ENCODE peak calls at places on chromosomes 5 and 9, in six cellular contexts. S is IMR-90, N is trophoblast cell, W is H1, T is mesendoderm, D is neuronal stem cell. F is an unnamed sample.

GRCh38 chr5:83001788-83002381 is 75.3 kb downstream of the TMEM167A start:
- DNase-seq in S (no peak), N (no peak), W (no peak), T (no peak), D (no peak), F (no peak)

GRCh38 chr5:172816887-172817418 is 17.1 kb upstream of the ERGIC1 start:
- DNase-seq in S (peak; percentile 93), N (no peak), W (no peak), T (no peak), D (no peak), F (peak; percentile 83)

GRCh38 chr9:101397746-101398334 is 578 bp downstream of the MRPL50 start:
- DNase-seq in S (no peak), N (no peak), W (no peak), T (peak; percentile 61), D (no peak), F (no peak)

GRCh38 chr5:15798006-15798405 is 298.0 kb downstream of the FBXL7 start:
- DNase-seq in S (no peak), N (no peak), W (no peak), T (no peak), D (no peak), F (no peak)

GRCh38 chr9:32404402-32404801 is 20.0 kb downstream of the ACO1 start:
- DNase-seq in S (no peak), N (no peak), W (no peak), T (no peak), D (no peak), F (no peak)

GRCh38 chr5:88058625-88059024 is 210.0 kb downstream of the TMEM161B start:
- DNase-seq in S (no peak), N (no peak), W (no peak), T (no peak), D (no peak), F (no peak)

GRCh38 chr9:68584110-68585033 is 43.7 kb upstream of the TMEM252 start:
- DNase-seq in S (peak; percentile 84), N (peak; percentile 86), W (peak; percentile 69), T (peak; percentile 89), D (peak; percentile 90), F (peak; percentile 82)

GRCh38 chr9:9778293-9778692 is 834.5 kb downstream of the PTPRD start:
- DNase-seq in S (no peak), N (no peak), W (no peak), T (no peak), D (no peak), F (no peak)

GRCh38 chr5:1502046-1502736 is 21.6 kb downstream of the LPCAT1 start:
- DNase-seq in S (no peak), N (peak; percentile 71), W (no peak), T (peak; percentile 63), D (no peak), F (no peak)

GRCh38 chr5:127031863-127032232 is 1.5 kb upstream of the MARCHF3 start:
- DNase-seq in S (no peak), N (peak; percentile 31), W (no peak), T (peak; percentile 68), D (no peak), F (peak; percentile 21)

DNA sequence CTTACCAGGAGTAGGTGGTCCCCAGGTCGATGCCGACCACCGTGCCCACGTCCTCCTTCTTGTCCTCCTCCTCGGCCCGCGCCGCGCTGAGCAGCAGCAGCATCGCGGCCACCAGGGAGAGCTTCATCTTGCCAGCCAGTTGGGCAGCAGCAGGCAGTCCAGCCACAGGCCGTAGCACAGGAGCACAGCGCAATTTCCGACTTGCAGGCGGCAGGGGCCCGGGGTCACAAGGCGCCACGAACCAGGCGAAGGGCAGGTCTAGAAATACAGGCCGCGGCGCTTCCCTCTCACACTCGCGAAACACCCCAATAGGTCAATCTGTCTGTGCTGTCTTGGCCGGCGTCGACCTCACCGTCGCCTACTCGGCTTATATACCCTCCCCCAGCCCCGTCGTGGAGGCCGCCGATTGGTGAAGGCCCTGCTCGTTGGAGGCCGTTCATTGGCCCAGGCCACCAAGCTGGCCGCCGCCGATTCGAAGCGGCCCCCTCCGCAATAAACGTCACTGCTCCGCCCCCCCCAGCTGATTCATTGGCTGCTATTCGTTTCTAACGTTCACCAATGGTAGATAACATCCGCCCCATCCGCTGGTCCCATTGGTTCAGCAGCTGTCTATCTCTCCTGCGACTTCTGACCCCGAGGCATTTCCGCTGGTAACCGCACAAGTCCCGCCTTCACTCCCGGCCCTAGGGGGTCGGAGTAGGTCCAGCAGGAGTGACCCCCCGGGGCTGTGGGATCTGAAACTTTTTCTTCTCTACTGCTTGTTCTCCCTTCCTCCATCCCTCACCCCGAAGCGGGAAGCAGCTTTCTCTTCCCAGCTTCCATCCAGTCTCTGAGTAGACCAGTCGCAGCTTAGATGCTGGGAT is at the start of gene HSPA5:
- DNase-seq in S (peak; percentile 100), N (peak; percentile 99), W (peak; percentile 99), T (peak; percentile 100), D (peak; percentile 99), F (peak; percentile 100)
- H4K8ac ChIP-seq in S (peak within 1 kb of the TSS; percentile 100), N (peak within 1 kb of the TSS; percentile 99), W (peak within 1 kb of the TSS; percentile 99), T (peak within 1 kb of the TSS; percentile 67), D (peak within 1 kb of the TSS; percentile 70), F (peak within 1 kb of the TSS; percentile 99)

GRCh38 chr5:79241535-79241979 is 5.6 kb downstream of the JMY start:
- DNase-seq in S (peak; percentile 64), N (no peak), W (no peak), T (no peak), D (no peak), F (peak; percentile 13)
- H4K8ac ChIP-seq in S (no peak overlapping the region), N (no peak overlapping the region), W (no peak overlapping the region), T (no peak overlapping the region), D (no peak overlapping the region), F (no peak overlapping the region)

GRCh38 chr9:88988796-88989641 is 2.2 kb upstream of the S1PR3 start:
- DNase-seq in S (peak; percentile 69), N (no peak), W (no peak), T (no peak), D (no peak), F (peak; percentile 77)

GRCh38 chr9:88990721-88991065 is 575 bp upstream of the S1PR3 start:
- DNase-seq in S (no peak), N (no peak), W (no peak), T (peak; percentile 79), D (no peak), F (no peak)

GRCh38 chr9:88987646-88988045 is 3.6 kb upstream of the S1PR3 start:
- DNase-seq in S (no peak), N (no peak), W (no peak), T (no peak), D (no peak), F (no peak)

GRCh38 chr9:88991066-88992030 is at the start of gene S1PR3:
- DNase-seq in S (no peak), N (peak; percentile 16), W (no peak), T (peak; percentile 79), D (peak; percentile 72), F (peak; percentile 63)

DNA sequence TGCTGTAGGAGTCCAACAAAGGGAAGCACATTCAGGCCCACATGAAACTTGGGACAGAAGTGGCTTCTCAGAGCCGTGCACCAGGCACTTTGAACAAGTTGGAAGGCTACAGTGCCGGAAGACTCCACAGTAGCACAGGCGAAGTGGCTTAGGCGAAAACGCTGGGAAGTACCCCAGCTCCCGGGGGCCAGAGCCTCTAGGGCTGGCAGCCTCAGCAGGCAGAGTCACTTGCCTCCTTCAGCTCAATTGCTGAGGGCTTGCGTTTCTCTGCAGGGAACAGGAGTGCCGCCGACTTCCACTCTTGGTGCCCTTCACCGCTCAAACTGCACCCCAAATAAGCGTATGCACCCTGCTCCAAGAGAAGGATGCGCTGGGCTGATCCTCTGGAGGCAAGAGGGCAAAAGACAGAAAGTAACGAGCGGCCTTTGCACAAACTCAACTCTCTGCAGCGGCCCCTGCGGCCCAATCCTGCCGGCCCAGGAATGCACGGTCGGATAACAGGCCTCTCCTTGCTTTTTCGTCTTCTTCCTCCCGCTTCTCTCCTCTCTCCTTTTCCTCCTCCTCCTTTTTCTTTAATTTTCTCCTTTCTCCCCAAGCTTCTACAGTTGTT is 1.2 kb upstream of the S1PR3 start:
- DNase-seq in S (no peak), N (peak; percentile 15), W (no peak), T (peak; percentile 75), D (peak; percentile 36), F (no peak)
- H4K8ac ChIP-seq in S (peak overlapping the region; percentile 58), N (no peak overlapping the region), W (peak overlapping the region; percentile 45), T (no peak overlapping the region), D (peak overlapping the region; percentile 7), F (peak overlapping the region; percentile 64)

DNA sequence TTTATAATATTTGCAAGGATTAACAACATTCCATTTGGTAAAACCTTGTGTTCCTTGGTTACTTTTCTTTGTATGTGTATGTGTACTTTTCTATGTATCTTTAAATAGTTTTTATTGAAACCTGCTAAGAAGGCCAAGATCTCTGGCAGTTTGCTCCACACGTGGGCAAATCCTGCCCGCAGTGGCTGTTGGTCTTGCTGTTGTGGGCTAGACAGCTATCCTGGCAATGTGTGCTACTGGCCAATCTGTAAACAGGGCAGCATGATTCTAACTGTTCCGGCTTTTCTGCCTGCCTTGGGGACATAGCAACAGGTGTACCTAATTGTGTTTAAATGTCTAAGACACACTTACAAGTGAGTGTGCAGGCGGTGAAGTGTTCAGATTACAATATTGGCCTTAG is 286.6 kb downstream of the RFX3 start:
- DNase-seq in S (no peak), N (no peak), W (no peak), T (no peak), D (no peak), F (no peak)
- H4K8ac ChIP-seq in S (no peak overlapping the region), N (no peak overlapping the region), W (no peak overlapping the region), T (no peak overlapping the region), D (no peak overlapping the region), F (no peak overlapping the region)

GRCh38 chr5:166073921-166074838 is 2217.3 kb upstream of the WWC1 start:
- DNase-seq in S (no peak), N (no peak), W (peak; percentile 57), T (peak; percentile 52), D (peak; percentile 62), F (no peak)

GRCh38 chr5:166074839-166075481 is 2216.5 kb upstream of the WWC1 start:
- DNase-seq in S (no peak), N (no peak), W (no peak), T (peak; percentile 82), D (peak; percentile 6), F (peak; percentile 54)
- H4K8ac ChIP-seq in S (no peak overlapping the region), N (no peak overlapping the region), W (no peak overlapping the region), T (no peak overlapping the region), D (no peak overlapping the region), F (no peak overlapping the region)

GRCh38 chr5:123511648-123512605 is at the start of gene CSNK1G3:
- DNase-seq in S (peak; percentile 97), N (peak; percentile 96), W (peak; percentile 87), T (peak; percentile 98), D (peak; percentile 94), F (peak; percentile 99)
- H4K8ac ChIP-seq in S (peak within 1 kb of the TSS; percentile 70), N (peak within 1 kb of the TSS; percentile 93), W (peak within 1 kb of the TSS; percentile 98), T (peak within 1 kb of the TSS; percentile 67), D (no peak within 1 kb of the TSS), F (peak within 1 kb of the TSS; percentile 91)

GRCh38 chr9:108643756-108644510 is 211.9 kb downstream of the ACTL7B start:
- DNase-seq in S (no peak), N (no peak), W (no peak), T (no peak), D (no peak), F (no peak)
- H4K8ac ChIP-seq in S (no peak overlapping the region), N (no peak overlapping the region), W (no peak overlapping the region), T (no peak overlapping the region), D (no peak overlapping the region), F (no peak overlapping the region)